ENCODE peak calls at places on chromosomes 7 and 10, in six cellular contexts. M is GM12864, E is GM13977, V is pancreas, Z is psoas muscle, C is fibroblast of mammary gland. G is an unnamed sample.

GRCh38 chr7:110557136-110557535 is 533.8 kb upstream of the LRRN3 start:
- DNase-seq in M (no peak), E (no peak), V (no peak), Z (no peak), C (no peak), G (no peak)

GRCh38 chr7:139600306-139600705 is 76.8 kb downstream of the CLEC2L start:
- DNase-seq in M (no peak), E (no peak), V (no peak), Z (no peak), C (no peak), G (no peak)

GRCh38 chr10:67256984-67257383 is 331.1 kb downstream of the LRRTM3 start:
- DNase-seq in M (no peak), E (no peak), V (no peak), Z (no peak), C (no peak), G (no peak)

GRCh38 chr10:77306666-77307065 is 330.9 kb downstream of the KCNMA1 start:
- DNase-seq in M (no peak), E (no peak), V (no peak), Z (no peak), C (no peak), G (no peak)

GRCh38 chr10:131724891-131725735 is 175.7 kb upstream of the PPP2R2D start:
- DNase-seq in M (no peak), E (no peak), V (no peak), Z (peak), C (no peak), G (no peak)

GRCh38 chr7:121544726-121545125 is 148.6 kb upstream of the FAM3C start:
- DNase-seq in M (no peak), E (peak), V (no peak), Z (no peak), C (peak), G (no peak)

GRCh38 chr7:80640841-80641240 is 2.4 kb downstream of the CD36 start:
- DNase-seq in M (no peak), E (no peak), V (no peak), Z (no peak), C (peak), G (no peak)

GRCh38 chr10:125107166-125107949 is 53.0 kb downstream of the CTBP2 start:
- DNase-seq in M (no peak), E (no peak), V (no peak), Z (peak), C (no peak), G (no peak)

GRCh38 chr7:44445986-44446671 is 44.3 kb downstream of the NUDCD3 start:
- DNase-seq in M (no peak), E (no peak), V (no peak), Z (no peak), C (no peak), G (no peak)

GRCh38 chr10:48391994-48392393 is 85.5 kb downstream of the MAPK8 start:
- DNase-seq in M (no peak), E (no peak), V (no peak), Z (no peak), C (no peak), G (no peak)

GRCh38 chr10:80372675-80373074 is 16.1 kb downstream of the DYDC2 start:
- DNase-seq in M (no peak), E (no peak), V (no peak), Z (no peak), C (no peak), G (no peak)

GRCh38 chr7:105429746-105430612 is 41.3 kb upstream of the SRPK2 start:
- DNase-seq in M (no peak), E (peak), V (peak), Z (no peak), C (peak), G (no peak)
- TF ChIP-seq CTCF in M (peak), E (peak), V (peak), Z (peak), C (peak), G (peak)

GRCh38 chr7:75946207-75946855 is 31.4 kb downstream of the POR start:
- DNase-seq in M (no peak), E (no peak), V (no peak), Z (no peak), C (no peak), G (peak)

GRCh38 chr7:75943864-75944263 is 28.9 kb downstream of the POR start:
- DNase-seq in M (no peak), E (no peak), V (no peak), Z (no peak), C (peak), G (no peak)

GRCh38 chr7:75944507-75944906 is 29.6 kb downstream of the POR start:
- DNase-seq in M (no peak), E (no peak), V (no peak), Z (no peak), C (no peak), G (no peak)

GRCh38 chr7:75948179-75948578 is 33.2 kb downstream of the POR start:
- DNase-seq in M (no peak), E (no peak), V (no peak), Z (no peak), C (no peak), G (no peak)

GRCh38 chr7:75945297-75946168 is 30.6 kb downstream of the POR start:
- DNase-seq in M (no peak), E (no peak), V (peak), Z (peak), C (peak), G (peak)
- TF ChIP-seq CTCF in M (no peak), E (no peak), V (no peak), Z (no peak), C (peak), G (no peak)

GRCh38 chr7:26567263-26567662 is 275.6 kb downstream of the SNX10 start:
- DNase-seq in M (no peak), E (no peak), V (no peak), Z (no peak), C (no peak), G (no peak)

GRCh38 chr7:26560857-26561256 is 269.2 kb downstream of the SNX10 start:
- DNase-seq in M (no peak), E (no peak), V (no peak), Z (no peak), C (no peak), G (no peak)

GRCh38 chr7:26562841-26563240 is 271.2 kb downstream of the SNX10 start:
- DNase-seq in M (no peak), E (no peak), V (no peak), Z (no peak), C (no peak), G (no peak)
- TF ChIP-seq CTCF in M (peak), E (no peak), V (no peak), Z (no peak), C (no peak), G (no peak)

DNA sequence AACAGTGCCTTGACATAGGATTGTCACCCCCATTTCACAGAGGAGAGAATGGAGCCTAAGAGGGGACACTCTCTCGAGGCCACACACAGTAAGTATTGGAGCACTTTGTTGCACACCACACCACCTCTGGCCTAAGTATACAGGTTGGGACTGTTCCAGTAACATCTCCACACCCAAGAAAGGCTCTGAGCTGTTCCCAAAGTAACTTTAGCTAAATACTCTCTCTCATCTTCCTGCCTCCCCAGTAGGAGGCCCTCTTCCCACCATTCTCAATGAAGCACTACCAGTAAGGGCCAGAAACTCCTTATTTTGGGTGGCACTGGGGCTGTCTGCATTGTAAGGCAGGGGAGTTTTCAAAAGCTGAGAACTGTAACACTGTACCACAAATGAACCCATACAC is 189.5 kb downstream of the ZNF438 start:
- DNase-seq in M (no peak), E (no peak), V (no peak), Z (no peak), C (no peak), G (no peak)
- TF ChIP-seq CTCF in M (no peak), E (no peak), V (no peak), Z (no peak), C (peak), G (no peak)

G was measured in kidney.